ENCODE peak calls at places on chromosomes 11 and 22, in six cellular contexts. W is stimulated activated naive CD4-positive, alpha-beta T cell; S is A549; O is left cardiac atrium; U is RPMI7951; A is amniotic epithelial cell. V is an unnamed sample.

GRCh38 chr11:111538407-111539114 is 2.0 kb upstream of the LAYN start:
- DNase-seq in W (no peak), S (no peak), O (no peak), U (no peak), A (peak), V (peak)

GRCh38 chr11:72781063-72781312 is 12.9 kb downstream of the STARD10 start:
- DNase-seq in W (no peak), S (no peak), O (no peak), U (no peak), A (no peak), V (no peak)

GRCh38 chr11:33941637-33942160 is 49.8 kb upstream of the LMO2 start:
- DNase-seq in W (no peak), S (no peak), O (peak), U (peak), A (peak), V (peak)

GRCh38 chr22:40665312-40665711 is 14.0 kb upstream of the MCHR1 start:
- DNase-seq in W (no peak), S (no peak), O (peak), U (no peak), A (peak), V (peak)

GRCh38 chr11:118565062-118565461 is 669 bp downstream of the IFT46 start:
- DNase-seq in W (no peak), S (no peak), O (peak), U (peak), A (no peak), V (peak)

GRCh38 chr11:33135216-33135615 is 26.1 kb downstream of the CSTF3 start:
- DNase-seq in W (no peak), S (no peak), O (no peak), U (peak), A (peak), V (no peak)

GRCh38 chr22:26174280-26174679 is 5.0 kb downstream of the SEZ6L start:
- DNase-seq in W (no peak), S (peak), O (no peak), U (peak), A (no peak), V (peak)

GRCh38 chr11:46431211-46431610 is 39.6 kb upstream of the CHRM4 start:
- DNase-seq in W (no peak), S (no peak), O (no peak), U (no peak), A (no peak), V (no peak)

GRCh38 chr11:129427376-129427775 is 51.7 kb downstream of the BARX2 start:
- DNase-seq in W (no peak), S (no peak), O (no peak), U (no peak), A (no peak), V (no peak)

GRCh38 chr22:28978158-28978557 is 83.5 kb downstream of the C22orf31 start:
- DNase-seq in W (no peak), S (peak), O (peak), U (peak), A (peak), V (peak)

GRCh38 chr11:78641541-78641940 is 66.9 kb upstream of the NARS2 start:
- DNase-seq in W (no peak), S (no peak), O (no peak), U (no peak), A (no peak), V (no peak)

GRCh38 chr22:28027453-28028448 is 108.7 kb upstream of the PITPNB start:
- DNase-seq in W (no peak), S (no peak), O (peak), U (no peak), A (no peak), V (no peak)

GRCh38 chr11:115716080-115716479 is 211.9 kb upstream of the CADM1 start:
- DNase-seq in W (no peak), S (no peak), O (no peak), U (no peak), A (no peak), V (no peak)

GRCh38 chr11:114705280-114706024 is 27.1 kb downstream of the NXPE2 start:
- DNase-seq in W (no peak), S (no peak), O (peak), U (no peak), A (no peak), V (no peak)

V was measured in M059J.